ENCODE peak calls at places on chromosomes 2 and 18, in six cellular contexts. U is CD4-positive, CD25-positive, alpha-beta regulatory T cell; G is right lobe of liver; W is GM23248; M is GM23338; X is tibial nerve. Z is an unnamed sample.

GRCh38 chr18:49013961-49014604 is 63.3 kb upstream of the SMAD7 start:
- DNase-seq in U (no peak), G (no peak), W (no peak), M (no peak), X (peak; percentile 6), Z (no peak)

GRCh38 chr2:100821255-100821912 is 1.4 kb downstream of the NPAS2 start:
- DNase-seq in U (no peak), G (no peak), W (peak; percentile 12), M (peak; percentile 48), X (no peak), Z (no peak)

GRCh38 chr2:43714164-43714563 is 37.9 kb upstream of the C1GALT1C1L start:
- DNase-seq in U (no peak), G (no peak), W (peak; percentile 77), M (no peak), X (no peak), Z (peak; percentile 43)

GRCh38 chr2:172086349-172087190 is 1.3 kb downstream of the DLX1 start:
- DNase-seq in U (peak; percentile 82), G (no peak), W (peak; percentile 65), M (peak; percentile 85), X (no peak), Z (peak; percentile 63)

GRCh38 chr18:78905334-78905733 is 74.3 kb upstream of the SALL3 start:
- DNase-seq in U (no peak), G (no peak), W (no peak), M (no peak), X (no peak), Z (no peak)

GRCh38 chr2:219495531-219496122 is 3.1 kb upstream of the GMPPA start:
- DNase-seq in U (peak; percentile 63), G (peak; percentile 53), W (peak; percentile 79), M (peak; percentile 95), X (no peak), Z (no peak)

GRCh38 chr2:236867441-236868260 is 218.0 kb upstream of the COPS8 start:
- DNase-seq in U (no peak), G (no peak), W (no peak), M (no peak), X (no peak), Z (no peak)

GRCh38 chr2:126370208-126370607 is 285.8 kb upstream of the GYPC start:
- DNase-seq in U (no peak), G (no peak), W (no peak), M (no peak), X (no peak), Z (no peak)

GRCh38 chr2:180021850-180022249 is 14.8 kb upstream of the CWC22 start:
- DNase-seq in U (no peak), G (no peak), W (no peak), M (no peak), X (no peak), Z (no peak)

GRCh38 chr18:47794725-47795447 is 135.6 kb downstream of the SMAD2 start:
- DNase-seq in U (no peak), G (no peak), W (no peak), M (peak; percentile 7), X (no peak), Z (no peak)

GRCh38 chr2:8115966-8116365 is 565.9 kb upstream of the ID2 start:
- DNase-seq in U (no peak), G (no peak), W (peak; percentile 41), M (no peak), X (no peak), Z (no peak)

GRCh38 chr2:191376981-191377629 is 131.9 kb downstream of the MYO1B start:
- DNase-seq in U (no peak), G (peak; percentile 68), W (peak; percentile 96), M (peak; percentile 14), X (peak; percentile 55), Z (peak; percentile 86)

GRCh38 chr2:131148426-131148825 is 43.3 kb downstream of the PLEKHB2 start:
- DNase-seq in U (no peak), G (no peak), W (no peak), M (no peak), X (no peak), Z (no peak)

GRCh38 chr2:3200420-3200939 is 177.1 kb downstream of the EIPR1 start:
- DNase-seq in U (no peak), G (no peak), W (no peak), M (no peak), X (no peak), Z (no peak)

GRCh38 chr2:32843699-32844098 is 103.1 kb upstream of the LTBP1 start:
- DNase-seq in U (no peak), G (no peak), W (no peak), M (no peak), X (no peak), Z (no peak)

GRCh38 chr18:48072428-48073204 is 142.2 kb upstream of the SMAD2 start:
- DNase-seq in U (no peak), G (no peak), W (peak; percentile 53), M (peak; percentile 27), X (no peak), Z (no peak)

GRCh38 chr2:47344890-47345583 is 57.9 kb upstream of the MSH2 start:
- DNase-seq in U (no peak), G (peak; percentile 81), W (peak; percentile 67), M (peak; percentile 99), X (no peak), Z (no peak)

GRCh38 chr2:53880756-53881155 is 21.0 kb upstream of the GPR75 start:
- DNase-seq in U (no peak), G (no peak), W (peak; percentile 87), M (no peak), X (no peak), Z (no peak)

GRCh38 chr2:67486041-67486796 is 89.1 kb downstream of the ETAA1 start:
- DNase-seq in U (no peak), G (no peak), W (peak; percentile 6), M (no peak), X (no peak), Z (peak; percentile 63)

GRCh38 chr2:101152195-101153076 is 1.3 kb upstream of the TBC1D8 start:
- DNase-seq in U (peak; percentile 44), G (peak; percentile 35), W (peak; percentile 61), M (peak; percentile 76), X (no peak), Z (no peak)

GRCh38 chr2:9836517-9836916 is 6.8 kb upstream of the TAF1B start:
- DNase-seq in U (no peak), G (no peak), W (peak; percentile 40), M (no peak), X (no peak), Z (no peak)

GRCh38 chr2:105780606-105781005 is 35.9 kb downstream of the NCK2 start:
- DNase-seq in U (no peak), G (no peak), W (no peak), M (no peak), X (no peak), Z (no peak)

GRCh38 chr2:105782646-105783045 is 37.9 kb downstream of the NCK2 start:
- DNase-seq in U (no peak), G (no peak), W (no peak), M (no peak), X (no peak), Z (no peak)

GRCh38 chr2:105782123-105782522 is 37.4 kb downstream of the NCK2 start:
- DNase-seq in U (peak; percentile 44), G (no peak), W (no peak), M (no peak), X (no peak), Z (no peak)

GRCh38 chr2:105779394-105779793 is 34.7 kb downstream of the NCK2 start:
- DNase-seq in U (no peak), G (no peak), W (no peak), M (no peak), X (no peak), Z (no peak)

DNA sequence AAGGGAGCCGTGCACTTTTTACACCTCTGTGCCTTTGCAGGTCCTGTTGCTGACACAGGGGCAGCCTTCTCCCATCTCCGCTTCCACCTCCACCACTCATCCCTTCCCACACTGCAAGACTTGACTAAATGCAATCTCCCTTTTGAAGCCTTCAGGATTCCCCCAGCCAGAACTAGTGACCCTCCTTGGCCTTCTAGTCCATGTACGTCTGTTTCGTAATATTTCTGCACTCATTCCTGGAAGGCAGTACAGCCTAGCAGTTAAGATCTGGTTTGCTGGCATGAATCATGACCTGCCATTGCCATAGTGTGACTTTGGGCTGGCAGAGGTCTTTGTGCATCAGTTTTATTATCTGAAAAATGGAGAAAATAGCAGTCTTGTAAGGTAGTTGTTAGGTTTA is 36.6 kb downstream of the NCK2 start:
- DNase-seq in U (no peak), G (no peak), W (no peak), M (no peak), X (no peak), Z (no peak)
- H3K4me1 ChIP-seq in U (peaks cover 93% of the 10 kb centered on the region), G (no peaks in the 10 kb centered on the region), W (no peaks in the 10 kb centered on the region), M (peaks cover 17% of the 10 kb centered on the region), X (peaks cover 31% of the 10 kb centered on the region), Z (no peaks in the 10 kb centered on the region)

GRCh38 chr2:120424274-120424796 is 78.4 kb downstream of the INHBB start:
- DNase-seq in U (no peak), G (no peak), W (no peak), M (no peak), X (no peak), Z (no peak)
- H3K27me3 ChIP-seq in U (no peaks in the 10 kb centered on the region), G (no peaks in the 10 kb centered on the region), W (peaks cover 32% of the 10 kb centered on the region), M (no peaks in the 10 kb centered on the region), X (peaks cover 15% of the 10 kb centered on the region), Z (peaks cover 36% of the 10 kb centered on the region)

GRCh38 chr2:28363676-28364075 is 29.0 kb upstream of the FOSL2 start:
- DNase-seq in U (no peak), G (no peak), W (no peak), M (no peak), X (no peak), Z (no peak)

GRCh38 chr2:28361991-28362710 is 30.5 kb upstream of the FOSL2 start:
- DNase-seq in U (no peak), G (no peak), W (no peak), M (no peak), X (no peak), Z (no peak)

GRCh38 chr2:28364611-28365010 is 28.0 kb upstream of the FOSL2 start:
- DNase-seq in U (no peak), G (no peak), W (peak; percentile 42), M (no peak), X (no peak), Z (no peak)

GRCh38 chr2:28365158-28365557 is 27.5 kb upstream of the FOSL2 start:
- DNase-seq in U (no peak), G (no peak), W (no peak), M (no peak), X (no peak), Z (no peak)

GRCh38 chr2:28362991-28363521 is 29.6 kb upstream of the FOSL2 start:
- DNase-seq in U (no peak), G (no peak), W (no peak), M (peak; percentile 56), X (no peak), Z (no peak)
- H3K4me1 ChIP-seq in U (peaks cover 78% of the 10 kb centered on the region), G (no peaks in the 10 kb centered on the region), W (no peaks in the 10 kb centered on the region), M (no peaks in the 10 kb centered on the region), X (peaks cover 10% of the 10 kb centered on the region), Z (no peaks in the 10 kb centered on the region)

DNA sequence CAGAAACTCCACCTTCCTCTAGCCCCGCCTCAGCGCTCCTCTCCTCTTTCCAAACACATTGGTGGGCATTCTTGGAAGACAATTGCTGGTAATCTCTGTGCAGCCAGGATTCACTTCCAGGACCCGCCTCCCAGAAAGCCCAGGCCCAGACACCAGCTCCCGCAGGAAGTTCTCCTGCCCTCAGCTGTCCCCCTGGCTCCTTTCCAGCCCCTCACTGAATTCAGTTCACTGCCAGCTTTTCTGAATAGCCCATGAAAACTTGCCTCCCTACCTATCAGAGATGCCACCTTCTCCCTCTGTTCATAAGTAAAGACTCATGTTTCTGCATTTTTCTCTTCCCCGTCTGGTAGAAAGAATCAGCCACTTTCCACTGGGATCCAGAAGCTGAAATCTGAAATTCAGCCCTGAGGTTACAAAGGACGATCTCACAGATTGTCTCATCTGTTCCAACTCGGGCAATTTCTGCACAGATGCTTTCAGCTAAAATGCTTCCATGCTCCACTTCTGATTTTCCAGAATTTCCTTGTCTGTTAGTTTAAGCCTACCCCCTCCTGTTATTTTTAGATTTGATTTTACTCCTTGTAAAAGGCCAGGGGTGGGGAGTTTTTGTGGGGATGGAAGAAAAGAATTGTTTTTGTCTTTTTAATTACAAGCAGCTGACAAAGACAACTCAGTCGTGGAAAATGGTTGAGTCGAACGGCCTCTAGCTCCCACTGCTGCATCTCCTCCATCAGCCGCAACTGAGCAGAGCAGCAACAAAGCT is 98.1 kb downstream of the SP3 start:
- DNase-seq in U (no peak), G (no peak), W (peak; percentile 29), M (no peak), X (no peak), Z (no peak)
- H3K27me3 ChIP-seq in U (peaks cover 2% of the 10 kb centered on the region), G (no peaks in the 10 kb centered on the region), W (peaks cover 26% of the 10 kb centered on the region), M (no peaks in the 10 kb centered on the region), X (no peaks in the 10 kb centered on the region), Z (peaks cover 32% of the 10 kb centered on the region)